ENCODE peak calls at places on chromosomes 13 and 19, in six cellular contexts. U is prostate gland; Z is ovary; V is CD8-positive, alpha-beta T cell; E is endodermal cell; M is PC-3. A is an unnamed sample. For H3K36me3, the result is how much of the 10 kb centered on the place peaks cover.

GRCh38 chr13:95706356-95706755 is 29.4 kb downstream of the DNAJC3 start:
- DNase-seq in U (no peak), Z (no peak), V (no peak), E (no peak), M (no peak), A (no peak)

GRCh38 chr19:19656451-19657396 is 6.8 kb downstream of the ATP13A1 start:
- DNase-seq in U (no peak), Z (peak), V (no peak), E (no peak), M (no peak), A (no peak)

GRCh38 chr19:29586401-29586800 is 19.7 kb upstream of the POP4 start:
- DNase-seq in U (no peak), Z (no peak), V (no peak), E (no peak), M (no peak), A (no peak)

GRCh38 chr19:41064974-41065569 is 23.2 kb upstream of the CYP2A13 start:
- DNase-seq in U (no peak), Z (no peak), V (no peak), E (peak), M (peak), A (peak)

GRCh38 chr13:98184796-98185195 is 7.7 kb upstream of the RNF113B start:
- DNase-seq in U (no peak), Z (no peak), V (no peak), E (no peak), M (no peak), A (no peak)

GRCh38 chr13:30880756-30881155 is 25.3 kb upstream of the MEDAG start:
- DNase-seq in U (no peak), Z (no peak), V (no peak), E (no peak), M (peak), A (peak)

GRCh38 chr19:45507864-45508680 is 793 bp downstream of the VASP start:
- DNase-seq in U (peak), Z (peak), V (no peak), E (peak), M (no peak), A (peak)

GRCh38 chr13:49627831-49628652 is at the start of gene ARL11:
- DNase-seq in U (no peak), Z (no peak), V (peak), E (peak), M (no peak), A (peak)

GRCh38 chr13:98565726-98566577 is 11.0 kb downstream of the STK24 start:
- DNase-seq in U (peak), Z (peak), V (no peak), E (no peak), M (no peak), A (no peak)

GRCh38 chr19:8684001-8684902 is 14.3 kb downstream of the ACTL9 start:
- DNase-seq in U (no peak), Z (no peak), V (no peak), E (peak), M (no peak), A (no peak)

GRCh38 chr19:28980236-28980868 is 232.6 kb downstream of the UQCRFS1 start:
- DNase-seq in U (no peak), Z (no peak), V (no peak), E (peak), M (no peak), A (no peak)

GRCh38 chr19:7862413-7862951 is 11.7 kb downstream of the PRR36 start:
- DNase-seq in U (peak), Z (peak), V (peak), E (peak), M (no peak), A (peak)

GRCh38 chr13:24270639-24271131 is 38.7 kb upstream of the C1QTNF9 start:
- DNase-seq in U (no peak), Z (peak), V (peak), E (peak), M (no peak), A (peak)

GRCh38 chr13:33178197-33178699 is 107.3 kb downstream of the STARD13 start:
- DNase-seq in U (no peak), Z (no peak), V (no peak), E (no peak), M (no peak), A (no peak)

GRCh38 chr13:19791953-19792537 is 9.3 kb upstream of the PSPC1 start:
- DNase-seq in U (no peak), Z (no peak), V (no peak), E (peak), M (no peak), A (no peak)

GRCh38 chr19:7497292-7497691 is 8.5 kb upstream of the PEX11G start:
- DNase-seq in U (no peak), Z (no peak), V (no peak), E (peak), M (no peak), A (no peak)

GRCh38 chr19:4732680-4733114 is 9.1 kb upstream of the DPP9 start:
- DNase-seq in U (peak), Z (no peak), V (peak), E (peak), M (peak), A (peak)

GRCh38 chr13:33838567-33839131 is 20.7 kb downstream of the RFC3 start:
- DNase-seq in U (no peak), Z (no peak), V (no peak), E (no peak), M (no peak), A (no peak)

GRCh38 chr19:17803264-17803896 is 8.4 kb downstream of the B3GNT3 start:
- DNase-seq in U (no peak), Z (no peak), V (peak), E (no peak), M (no peak), A (no peak)

GRCh38 chr13:20831933-20832332 is 58.2 kb upstream of the EEF1AKMT1 start:
- DNase-seq in U (no peak), Z (no peak), V (no peak), E (no peak), M (no peak), A (no peak)

GRCh38 chr19:52022193-52022592 is 6.0 kb downstream of the ZNF614 start:
- DNase-seq in U (no peak), Z (no peak), V (no peak), E (no peak), M (no peak), A (no peak)

GRCh38 chr19:36009220-36009619 is 607 bp upstream of the SYNE4 start:
- DNase-seq in U (peak), Z (peak), V (peak), E (peak), M (peak), A (peak)

GRCh38 chr19:42290523-42291436 is 11.2 kb upstream of the PRR19 start:
- DNase-seq in U (no peak), Z (peak), V (peak), E (peak), M (no peak), A (no peak)

GRCh38 chr13:58827904-58828303 is 1196.4 kb downstream of the PCDH17 start:
- DNase-seq in U (no peak), Z (no peak), V (no peak), E (no peak), M (no peak), A (no peak)

GRCh38 chr13:36420437-36420891 is 11.8 kb upstream of the CCNA1 start:
- DNase-seq in U (peak), Z (peak), V (peak), E (peak), M (peak), A (peak)

GRCh38 chr13:36414461-36414860 is 17.8 kb upstream of the CCNA1 start:
- DNase-seq in U (no peak), Z (no peak), V (no peak), E (no peak), M (no peak), A (no peak)

GRCh38 chr13:36421447-36421846 is 10.8 kb upstream of the CCNA1 start:
- DNase-seq in U (no peak), Z (no peak), V (no peak), E (no peak), M (peak), A (peak)

GRCh38 chr13:36418022-36418805 is 14.1 kb upstream of the CCNA1 start:
- DNase-seq in U (no peak), Z (no peak), V (no peak), E (peak), M (peak), A (peak)

DNA sequence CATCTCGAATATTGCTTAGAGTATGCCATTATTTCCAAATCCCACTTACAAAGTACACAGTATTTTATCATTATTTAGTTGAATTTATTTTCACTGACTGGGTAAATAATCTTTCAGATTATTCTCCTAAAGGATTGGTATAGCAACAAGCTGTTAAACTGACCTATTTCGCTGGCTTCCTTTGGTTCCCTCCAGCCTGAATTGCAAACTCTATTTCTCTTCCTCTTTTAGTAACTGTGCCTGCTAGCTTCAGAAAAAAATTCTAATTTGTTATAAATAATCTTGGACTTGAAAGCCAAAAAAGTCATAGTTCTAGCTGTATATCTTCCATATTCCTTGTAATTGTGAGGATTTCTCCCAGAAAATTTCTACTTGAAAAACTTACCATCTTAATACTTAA is 15.0 kb upstream of the CCNA1 start:
- DNase-seq in U (no peak), Z (no peak), V (no peak), E (no peak), M (no peak), A (no peak)
- H3K4me3 ChIP-seq in U (no peak), Z (no peak), V (no peak), E (peak), M (peak), A (no peak)

GRCh38 chr19:49652723-49653465 is 10.9 kb downstream of the SCAF1 start:
- DNase-seq in U (no peak), Z (no peak), V (no peak), E (no peak), M (no peak), A (no peak)
- H3K36me3 ChIP-seq in U (under half), Z (under half), V (under half), E (half or more), M (under half), A (under half)

GRCh38 chr13:69579351-69579750 is 528.3 kb upstream of the ATXN8OS start:
- DNase-seq in U (no peak), Z (no peak), V (no peak), E (no peak), M (peak), A (no peak)
- TF ChIP-seq CTCF in U (no peak), Z (no peak), V (no peak), E (peak), M (peak), A (no peak)

GRCh38 chr19:2059422-2060201 is 8.6 kb upstream of the MKNK2 start:
- DNase-seq in U (peak), Z (no peak), V (no peak), E (no peak), M (peak), A (peak)

GRCh38 chr19:2056810-2057192 is 5.8 kb upstream of the MKNK2 start:
- DNase-seq in U (no peak), Z (peak), V (no peak), E (no peak), M (no peak), A (no peak)

GRCh38 chr19:2057484-2058469 is 6.7 kb upstream of the MKNK2 start:
- DNase-seq in U (no peak), Z (no peak), V (no peak), E (no peak), M (no peak), A (no peak)

GRCh38 chr19:2061093-2061935 is 10.3 kb upstream of the MKNK2 start:
- DNase-seq in U (peak), Z (peak), V (peak), E (peak), M (peak), A (peak)

GRCh38 chr19:2058570-2059421 is 7.8 kb upstream of the MKNK2 start:
- DNase-seq in U (no peak), Z (no peak), V (no peak), E (no peak), M (no peak), A (no peak)
- H3K4me3 ChIP-seq in U (no peak), Z (no peak), V (peak), E (no peak), M (peak), A (no peak)

A was measured in bronchial epithelial cell.